ENCODE peak calls at places on chromosomes 7 and 10, in eight cellular contexts. Z is fibroblast of lung, X is AG04450, O is GM23338, R is left ventricle myocardium inferior, W is neural progenitor cell, C is gastrocnemius medialis, E is uterus. J is an unnamed sample.

GRCh38 chr10:2023687-2024086 is 286.4 kb upstream of the ADARB2 start:
- DNase-seq in R (no peak), O (no peak), E (no peak), C (no peak), W (no peak), X (no peak), Z (no peak), J (no peak)

GRCh38 chr7:80440908-80441307 is 71.0 kb downstream of the GNAT3 start:
- DNase-seq in R (no peak), X (no peak), E (no peak), C (no peak), Z (peak; percentile 48), O (no peak), W (no peak), J (no peak)

GRCh38 chr10:6053816-6054581 is 8.2 kb downstream of the IL2RA start:
- DNase-seq in R (peak; percentile 53), E (peak; percentile 49), X (no peak), W (no peak), Z (no peak), C (peak; percentile 14), O (no peak), J (peak; percentile 68)

GRCh38 chr7:117946201-117946633 is 73.0 kb upstream of the CTTNBP2 start:
- DNase-seq in X (no peak), W (peak; percentile 32), C (no peak), Z (peak; percentile 24), O (peak; percentile 30), E (no peak), R (no peak), J (no peak)

GRCh38 chr10:115969591-115969990 is 303.4 kb downstream of the GFRA1 start:
- DNase-seq in Z (no peak), X (no peak), C (no peak), O (no peak), R (no peak), E (no peak), W (no peak), J (no peak)

GRCh38 chr7:124718032-124718766 is 47.4 kb downstream of the GPR37 start:
- DNase-seq in C (no peak), X (peak; percentile 83), O (peak; percentile 19), R (no peak), W (no peak), Z (peak; percentile 34), E (no peak), J (no peak)

GRCh38 chr7:149723795-149724495 is 49.4 kb downstream of the ZNF467 start:
- DNase-seq in R (no peak), Z (no peak), O (no peak), C (no peak), W (no peak), E (no peak), X (no peak), J (no peak)

GRCh38 chr10:50866317-50866716 is 19.1 kb downstream of the A1CF start:
- DNase-seq in R (no peak), O (no peak), X (no peak), E (no peak), W (no peak), C (peak; percentile 48), Z (no peak), J (no peak)

GRCh38 chr10:132455441-132455971 is 58.5 kb downstream of the PWWP2B start:
- DNase-seq in O (no peak), X (no peak), C (no peak), W (no peak), Z (no peak), E (no peak), R (no peak), J (peak; percentile 24)

GRCh38 chr10:84632866-84633265 is 304.5 kb downstream of the CCSER2 start:
- DNase-seq in C (no peak), Z (no peak), O (peak; percentile 17), W (no peak), E (no peak), X (no peak), R (no peak), J (no peak)

GRCh38 chr7:82319674-82320118 is 123.9 kb downstream of the CACNA2D1 start:
- DNase-seq in X (peak; percentile 50), E (peak; percentile 79), W (peak; percentile 42), R (peak; percentile 89), C (peak; percentile 95), Z (peak; percentile 90), O (no peak), J (peak; percentile 93)

GRCh38 chr7:39615350-39615975 is 7.9 kb upstream of the RALA start:
- DNase-seq in O (no peak), W (no peak), Z (no peak), R (no peak), E (no peak), X (no peak), C (no peak), J (no peak)

GRCh38 chr10:86649471-86650150 is 4.7 kb upstream of the OPN4 start:
- DNase-seq in R (no peak), X (no peak), E (peak; percentile 10), Z (no peak), O (no peak), W (no peak), C (peak; percentile 16), J (no peak)

GRCh38 chr10:24457661-24458318 is 248.9 kb downstream of the KIAA1217 start:
- DNase-seq in O (no peak), C (peak; percentile 65), E (no peak), W (no peak), R (no peak), X (no peak), Z (peak; percentile 11), J (no peak)

GRCh38 chr10:130686680-130687300 is 550.6 kb downstream of the GLRX3 start:
- DNase-seq in O (peak; percentile 36), Z (no peak), C (no peak), E (no peak), R (no peak), W (peak; percentile 83), X (no peak), J (no peak)

GRCh38 chr7:151051108-151051507 is 2.8 kb downstream of the ASIC3 start:
- DNase-seq in O (peak; percentile 95), C (no peak), X (no peak), Z (peak; percentile 71), E (no peak), W (peak; percentile 95), R (peak; percentile 52), J (peak; percentile 55)

GRCh38 chr10:69958232-69958902 is 94.3 kb upstream of the MACROH2A2 start:
- DNase-seq in O (peak; percentile 79), X (no peak), Z (peak; percentile 44), R (no peak), C (no peak), W (peak; percentile 66), E (no peak), J (no peak)

GRCh38 chr10:63668081-63668480 is 146.9 kb downstream of the REEP3 start:
- DNase-seq in R (no peak), Z (peak; percentile 37), W (no peak), X (no peak), O (no peak), E (no peak), C (no peak), J (no peak)

DNA sequence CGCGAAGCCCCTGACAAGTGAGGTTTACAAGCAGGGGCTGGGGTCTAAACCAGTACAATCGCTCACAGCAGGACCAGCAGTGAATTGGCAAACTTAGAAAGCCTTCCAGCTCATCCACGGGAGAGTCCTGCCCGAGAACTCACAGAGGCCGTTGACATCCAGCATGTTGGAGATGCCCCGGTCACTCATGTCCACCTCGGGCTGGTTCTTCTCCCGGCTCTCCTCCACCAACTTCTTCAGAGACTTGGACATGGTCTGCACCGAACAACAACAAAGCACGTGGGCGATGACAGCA is 447 bp downstream of the RSU1 start:
- DNase-seq in E (no peak), W (peak; percentile 13), R (no peak), O (no peak), X (no peak), Z (no peak), C (no peak), J (no peak)
- H3K27ac ChIP-seq in E (peak overlapping the region; percentile 74), W (no peak overlapping the region), R (peak overlapping the region; percentile 84), O (no peak overlapping the region), X (peak overlapping the region; percentile 80), Z (peak overlapping the region; percentile 77), C (peak overlapping the region; percentile 82), J (peak overlapping the region; percentile 85)

DNA sequence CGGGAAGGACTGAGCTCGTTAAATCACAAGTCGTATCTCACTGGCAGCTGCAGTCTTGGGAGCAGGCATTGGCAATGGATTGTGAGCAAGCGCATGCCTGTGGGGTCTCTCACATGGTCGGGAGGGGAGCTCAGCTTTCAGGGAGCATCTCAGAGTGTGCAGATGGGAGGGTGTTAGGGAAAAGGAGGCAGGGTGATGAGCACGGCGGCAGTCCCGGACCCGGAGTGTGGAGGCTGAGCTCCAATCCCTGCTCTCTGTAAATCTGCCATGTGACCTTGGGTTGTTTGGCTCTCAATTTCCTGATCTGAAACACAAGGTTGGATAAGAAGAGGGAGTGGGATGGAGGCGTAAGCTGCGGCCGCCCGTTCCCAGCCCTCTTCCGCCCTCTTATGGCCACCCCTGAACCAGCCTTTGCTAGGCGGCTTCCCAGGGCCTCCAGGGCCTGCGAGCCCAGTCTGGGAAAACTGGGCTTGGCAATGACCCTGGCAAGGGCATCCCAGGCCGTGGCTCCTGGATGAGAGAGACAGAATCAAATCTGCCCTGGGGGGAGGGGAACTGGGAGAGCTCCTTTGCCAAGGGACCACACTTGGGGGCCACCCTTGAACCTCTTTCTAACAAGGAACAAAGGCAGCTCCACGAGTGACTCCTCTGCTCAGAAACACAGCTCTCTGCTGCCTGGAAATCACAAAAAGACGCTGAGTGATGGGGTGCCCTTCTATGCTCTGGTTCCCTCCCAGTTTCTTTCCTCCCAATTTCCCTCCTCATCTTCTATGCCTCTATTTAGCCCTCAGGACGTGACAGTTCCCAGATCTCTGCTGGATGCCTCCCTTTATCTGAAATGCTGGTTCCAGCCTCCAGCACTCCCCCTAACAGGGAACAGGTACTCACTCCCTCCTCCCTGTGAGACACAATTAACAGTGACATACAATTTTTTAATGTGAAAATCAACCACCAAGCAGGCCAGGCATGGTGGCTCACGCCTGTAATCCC is 41.7 kb upstream of the LOXL4 start:
- DNase-seq in W (peak; percentile 82), E (peak; percentile 76), Z (peak; percentile 78), R (peak; percentile 72), O (peak; percentile 85), X (peak; percentile 75), C (peak; percentile 69), J (peak; percentile 88)
- TF ChIP-seq CTCF in W (peak; percentile 85), E (peak; percentile 79), Z (peak; percentile 93), R (peak; percentile 89), O (peak; percentile 76), X (peak; percentile 87), C (peak; percentile 74), J (peak; percentile 79)

GRCh38 chr10:89085153-89085552 is 94.6 kb downstream of the FAS start:
- DNase-seq in E (no peak), O (no peak), C (no peak), R (no peak), X (no peak), W (no peak), Z (no peak), J (no peak)
- H3K27ac ChIP-seq in E (no peak overlapping the region), O (no peak overlapping the region), C (no peak overlapping the region), R (peak overlapping the region; percentile 46), X (no peak overlapping the region), W (no peak overlapping the region), Z (no peak overlapping the region), J (no peak overlapping the region)

GRCh38 chr10:37976091-37976879 is at the start of gene ZNF25:
- DNase-seq in Z (peak; percentile 95), E (peak; percentile 99), C (peak; percentile 98), R (peak; percentile 97), X (peak; percentile 97), W (peak; percentile 99), O (peak; percentile 99), J (peak; percentile 99)

GRCh38 chr10:37972396-37972795 is 4.1 kb downstream of the ZNF25 start:
- DNase-seq in O (no peak), W (no peak), C (no peak), E (no peak), R (no peak), X (no peak), Z (no peak), J (no peak)

GRCh38 chr10:37975407-37975991 is 948 bp downstream of the ZNF25 start:
- DNase-seq in R (no peak), E (no peak), O (peak; percentile 0), Z (peak; percentile 11), W (no peak), C (no peak), X (no peak), J (no peak)

GRCh38 chr10:37976880-37977203 is 395 bp upstream of the ZNF25 start:
- DNase-seq in Z (no peak), W (no peak), C (no peak), R (no peak), X (no peak), E (no peak), O (no peak), J (no peak)
- TF ChIP-seq CTCF in Z (no peak), W (no peak), C (no peak), R (peak; percentile 4), X (no peak), E (no peak), O (no peak), J (no peak)